ENCODE peak calls at places on chromosome 18, in six cellular contexts. D is type B pancreatic cell, N is fibroblast of lung, P is endothelial cell, F is Caco-2, S is astrocyte of the spinal cord. Q is an unnamed sample.

GRCh38 chr18:67266591-67267237 is 249.8 kb downstream of the DSEL start:
- DNase-seq in D (no peak), N (peak; percentile 49), P (no peak), F (no peak), S (peak; percentile 57), Q (no peak)

GRCh38 chr18:42192251-42193248 is 237.5 kb downstream of the PIK3C3 start:
- DNase-seq in D (no peak), N (peak; percentile 88), P (no peak), F (no peak), S (peak; percentile 26), Q (no peak)

GRCh38 chr18:34694611-34695165 is 15.4 kb upstream of the DTNA start:
- DNase-seq in D (no peak), N (no peak), P (no peak), F (no peak), S (no peak), Q (no peak)

GRCh38 chr18:60951091-60951490 is 382.1 kb upstream of the CDH20 start:
- DNase-seq in D (no peak), N (no peak), P (no peak), F (no peak), S (no peak), Q (no peak)

GRCh38 chr18:3947383-3947782 is 497.4 kb downstream of the TGIF1 start:
- DNase-seq in D (no peak), N (no peak), P (no peak), F (no peak), S (no peak), Q (no peak)

GRCh38 chr18:38963943-38964660 is 1398.5 kb upstream of the CELF4 start:
- DNase-seq in D (no peak), N (no peak), P (no peak), F (no peak), S (no peak), Q (no peak)

GRCh38 chr18:394997-395383 is 105.5 kb downstream of the COLEC12 start:
- DNase-seq in D (no peak), N (peak; percentile 93), P (no peak), F (no peak), S (peak; percentile 81), Q (no peak)

GRCh38 chr18:23354625-23355024 is 98.5 kb upstream of the RIOK3 start:
- DNase-seq in D (no peak), N (peak; percentile 84), P (no peak), F (no peak), S (peak; percentile 31), Q (no peak)

GRCh38 chr18:57802166-57802868 is 798 bp downstream of the ATP8B1 start:
- DNase-seq in D (no peak), N (no peak), P (peak; percentile 32), F (peak; percentile 34), S (no peak), Q (no peak)

GRCh38 chr18:25245299-25245698 is 106.7 kb downstream of the ZNF521 start:
- DNase-seq in D (no peak), N (no peak), P (no peak), F (no peak), S (no peak), Q (no peak)

GRCh38 chr18:68557183-68557582 is 157.7 kb downstream of the TMX3 start:
- DNase-seq in D (no peak), N (no peak), P (no peak), F (no peak), S (no peak), Q (no peak)

GRCh38 chr18:46622999-46623398 is 34.0 kb downstream of the LOXHD1 start:
- DNase-seq in D (no peak), N (peak; percentile 11), P (no peak), F (no peak), S (peak; percentile 5), Q (no peak)

GRCh38 chr18:21448301-21448700 is 152.2 kb downstream of the ESCO1 start:
- DNase-seq in D (no peak), N (peak; percentile 60), P (no peak), F (no peak), S (peak; percentile 29), Q (no peak)

GRCh38 chr18:48392266-48392665 is 16.9 kb downstream of the ZBTB7C start:
- DNase-seq in D (no peak), N (peak; percentile 53), P (no peak), F (no peak), S (no peak), Q (no peak)

GRCh38 chr18:44742126-44742525 is 61.4 kb downstream of the SETBP1 start:
- DNase-seq in D (no peak), N (no peak), P (no peak), F (no peak), S (no peak), Q (no peak)

GRCh38 chr18:50079571-50080295 is 115.2 kb downstream of the MYO5B start:
- DNase-seq in D (no peak), N (no peak), P (no peak), F (no peak), S (no peak), Q (no peak)

GRCh38 chr18:70330887-70331286 is 42.0 kb downstream of the SOCS6 start:
- DNase-seq in D (no peak), N (no peak), P (no peak), F (no peak), S (no peak), Q (no peak)

GRCh38 chr18:23704806-23705205 is 15.6 kb downstream of the LAMA3 start:
- DNase-seq in D (no peak), N (no peak), P (no peak), F (no peak), S (no peak), Q (no peak)

GRCh38 chr18:9147440-9148238 is 11.1 kb downstream of the ANKRD12 start:
- DNase-seq in D (no peak), N (peak; percentile 65), P (peak; percentile 11), F (peak; percentile 48), S (peak; percentile 79), Q (no peak)

GRCh38 chr18:24517554-24517953 is 57.1 kb downstream of the HRH4 start:
- DNase-seq in D (no peak), N (no peak), P (no peak), F (no peak), S (no peak), Q (no peak)

GRCh38 chr18:45621068-45621511 is 5.8 kb downstream of the SLC14A2 start:
- DNase-seq in D (no peak), N (peak; percentile 25), P (peak; percentile 41), F (no peak), S (peak; percentile 52), Q (peak; percentile 44)

GRCh38 chr18:58715540-58715939 is 44.3 kb downstream of the MALT1 start:
- DNase-seq in D (no peak), N (no peak), P (no peak), F (no peak), S (no peak), Q (no peak)

GRCh38 chr18:2846638-2847340 is at the start of gene EMILIN2:
- DNase-seq in D (no peak), N (peak; percentile 41), P (peak; percentile 29), F (peak; percentile 55), S (peak; percentile 65), Q (peak; percentile 42)

GRCh38 chr18:79068299-79068945 is 772 bp upstream of the ATP9B start:
- DNase-seq in D (no peak), N (peak; percentile 16), P (no peak), F (no peak), S (peak; percentile 1), Q (no peak)

GRCh38 chr18:35231052-35231451 is 9.8 kb upstream of the ZNF397 start:
- DNase-seq in D (peak; percentile 77), N (peak; percentile 45), P (peak; percentile 82), F (peak; percentile 69), S (peak; percentile 69), Q (peak; percentile 41)

GRCh38 chr18:136433-136832 is 21.9 kb upstream of the USP14 start:
- DNase-seq in D (no peak), N (no peak), P (no peak), F (peak; percentile 77), S (no peak), Q (no peak)

GRCh38 chr18:58991127-58991798 is 126.6 kb downstream of the ZNF532 start:
- DNase-seq in D (no peak), N (peak; percentile 68), P (no peak), F (no peak), S (peak; percentile 43), Q (no peak)

GRCh38 chr18:44036500-44036899 is 644.2 kb upstream of the SETBP1 start:
- DNase-seq in D (no peak), N (no peak), P (no peak), F (no peak), S (no peak), Q (no peak)

GRCh38 chr18:47204908-47205522 is 28.9 kb upstream of the IER3IP1 start:
- DNase-seq in D (no peak), N (peak; percentile 11), P (peak; percentile 71), F (no peak), S (peak; percentile 30), Q (no peak)

GRCh38 chr18:77478619-77479018 is 229.0 kb downstream of the GALR1 start:
- DNase-seq in D (no peak), N (no peak), P (no peak), F (no peak), S (peak; percentile 29), Q (no peak)
- TF ChIP-seq CTCF in D (peak; percentile 30), N (no peak), P (no peak), F (no peak), S (no peak), Q (no peak)

GRCh38 chr18:36402765-36403396 is 105.4 kb downstream of the FHOD3 start:
- DNase-seq in D (no peak), N (peak; percentile 81), P (no peak), F (no peak), S (peak; percentile 77), Q (no peak)
- TF ChIP-seq CTCF in D (no peak), N (no peak), P (no peak), F (no peak), S (no peak), Q (no peak)

DNA sequence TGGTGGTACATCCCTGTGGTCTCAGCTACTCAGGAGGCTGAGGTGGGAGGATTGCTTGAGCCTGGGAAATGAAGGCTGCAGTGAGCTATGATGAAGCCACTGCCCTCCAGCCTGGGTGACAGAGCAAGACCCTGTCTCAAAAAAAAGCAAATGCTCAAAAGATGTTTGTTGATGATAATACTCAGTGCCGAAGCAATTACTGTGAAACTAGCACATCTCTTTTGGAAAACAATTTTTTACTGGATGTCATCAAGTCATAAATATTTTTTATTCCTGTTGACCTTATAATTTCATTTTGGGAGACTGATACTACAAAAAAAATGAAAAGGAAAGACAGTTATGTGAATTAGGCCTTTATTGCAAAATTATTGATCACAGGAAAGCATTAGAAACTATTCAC is 34.5 kb upstream of the FHOD3 start:
- DNase-seq in D (no peak), N (no peak), P (no peak), F (no peak), S (no peak), Q (no peak)
- TF ChIP-seq CTCF in D (no peak), N (no peak), P (no peak), F (no peak), S (no peak), Q (no peak)

GRCh38 chr18:56645415-56646016 is 5.6 kb upstream of the WDR7 start:
- DNase-seq in D (no peak), N (no peak), P (no peak), F (no peak), S (no peak), Q (no peak)
- TF ChIP-seq CTCF in D (peak; percentile 67), N (peak; percentile 50), P (peak; percentile 72), F (no peak), S (peak; percentile 52), Q (peak; percentile 50)

GRCh38 chr18:37019157-37019571 is 190.2 kb downstream of the KIAA1328 start:
- DNase-seq in D (no peak), N (peak; percentile 15), P (peak; percentile 5), F (peak; percentile 30), S (peak; percentile 7), Q (no peak)
- TF ChIP-seq CTCF in D (peak; percentile 44), N (peak; percentile 31), P (peak; percentile 49), F (peak; percentile 19), S (peak; percentile 42), Q (peak; percentile 7)

GRCh38 chr18:31687529-31687928 is 3.1 kb upstream of the B4GALT6 start:
- DNase-seq in D (no peak), N (no peak), P (no peak), F (no peak), S (no peak), Q (no peak)
- TF ChIP-seq CTCF in D (peak; percentile 66), N (peak; percentile 29), P (peak; percentile 31), F (no peak), S (peak; percentile 16), Q (no peak)